ENCODE peak calls at places on chromosomes 4 and X, in seven cellular contexts. T, A, X, B, Y, S and D are unnamed samples.

GRCh38 chrX:12771445-12772069 is 19.7 kb upstream of the PRPS2 start:
- DNase-seq in T (peak), A (peak), X (peak), B (no peak), Y (peak), S (peak), D (peak)

GRCh38 chr4:3375688-3376087 is 66.1 kb upstream of the HGFAC start:
- DNase-seq in T (peak), A (no peak), X (no peak), B (no peak), Y (no peak), S (no peak), D (no peak)

GRCh38 chrX:78543281-78543680 is 115.8 kb downstream of the RTL3 start:
- DNase-seq in T (no peak), A (no peak), X (no peak), B (no peak), Y (no peak), S (no peak), D (no peak)

GRCh38 chrX:81336455-81337144 is 134.7 kb downstream of the SH3BGRL start:
- DNase-seq in T (no peak), A (no peak), X (no peak), B (no peak), Y (no peak), S (no peak), D (no peak)

GRCh38 chr4:110202024-110202423 is 3.6 kb upstream of the ELOVL6 start:
- DNase-seq in T (no peak), A (no peak), X (no peak), B (no peak), Y (no peak), S (no peak), D (no peak)

GRCh38 chr4:8200302-8200975 is 1.3 kb downstream of the SH3TC1 start:
- DNase-seq in T (no peak), A (no peak), X (no peak), B (no peak), Y (no peak), S (peak), D (no peak)

GRCh38 chrX:69321789-69322188 is 156.5 kb upstream of the PJA1 start:
- DNase-seq in T (no peak), A (no peak), X (no peak), B (no peak), Y (no peak), S (no peak), D (no peak)

GRCh38 chrX:154051210-154051810 is 31.6 kb upstream of the IRAK1 start:
- DNase-seq in T (no peak), A (peak), X (peak), B (no peak), Y (peak), S (peak), D (peak)

GRCh38 chrX:141732031-141732430 is 33.5 kb upstream of the SPANXD start:
- DNase-seq in T (no peak), A (no peak), X (no peak), B (no peak), Y (no peak), S (no peak), D (no peak)

GRCh38 chr4:154973636-154974035 is 192.6 kb downstream of the RBM46 start:
- DNase-seq in T (no peak), A (no peak), X (no peak), B (no peak), Y (no peak), S (peak), D (no peak)

GRCh38 chrX:101619336-101619735 is 1.5 kb upstream of the ARMCX6 start:
- DNase-seq in T (no peak), A (peak), X (no peak), B (no peak), Y (peak), S (peak), D (peak)

GRCh38 chr4:184165291-184165690 is 52.4 kb downstream of the ENPP6 start:
- DNase-seq in T (no peak), A (peak), X (no peak), B (peak), Y (peak), S (peak), D (no peak)

GRCh38 chr4:151304755-151305154 is 20.6 kb downstream of the SH3D19 start:
- DNase-seq in T (no peak), A (no peak), X (no peak), B (peak), Y (peak), S (no peak), D (no peak)

GRCh38 chr4:2626231-2626630 is 89.8 kb downstream of the FAM193A start:
- DNase-seq in T (no peak), A (no peak), X (no peak), B (no peak), Y (no peak), S (no peak), D (no peak)

GRCh38 chr4:52951016-52951415 is 88.9 kb downstream of the RASL11B start:
- DNase-seq in T (no peak), A (no peak), X (no peak), B (no peak), Y (no peak), S (no peak), D (no peak)

GRCh38 chr4:6710282-6710681 is 617 bp upstream of the MRFAP1L1 start:
- DNase-seq in T (no peak), A (no peak), X (no peak), B (no peak), Y (no peak), S (no peak), D (no peak)

GRCh38 chr4:6706173-6706572 is 3.5 kb downstream of the MRFAP1L1 start:
- DNase-seq in T (no peak), A (no peak), X (no peak), B (no peak), Y (no peak), S (no peak), D (no peak)

GRCh38 chr4:6714954-6715353 is 1.0 kb upstream of the BLOC1S4 start:
- DNase-seq in T (no peak), A (no peak), X (no peak), B (no peak), Y (no peak), S (no peak), D (no peak)

GRCh38 chr4:6705638-6706037 is 4.0 kb downstream of the MRFAP1L1 start:
- DNase-seq in T (no peak), A (no peak), X (no peak), B (no peak), Y (no peak), S (no peak), D (no peak)

DNA sequence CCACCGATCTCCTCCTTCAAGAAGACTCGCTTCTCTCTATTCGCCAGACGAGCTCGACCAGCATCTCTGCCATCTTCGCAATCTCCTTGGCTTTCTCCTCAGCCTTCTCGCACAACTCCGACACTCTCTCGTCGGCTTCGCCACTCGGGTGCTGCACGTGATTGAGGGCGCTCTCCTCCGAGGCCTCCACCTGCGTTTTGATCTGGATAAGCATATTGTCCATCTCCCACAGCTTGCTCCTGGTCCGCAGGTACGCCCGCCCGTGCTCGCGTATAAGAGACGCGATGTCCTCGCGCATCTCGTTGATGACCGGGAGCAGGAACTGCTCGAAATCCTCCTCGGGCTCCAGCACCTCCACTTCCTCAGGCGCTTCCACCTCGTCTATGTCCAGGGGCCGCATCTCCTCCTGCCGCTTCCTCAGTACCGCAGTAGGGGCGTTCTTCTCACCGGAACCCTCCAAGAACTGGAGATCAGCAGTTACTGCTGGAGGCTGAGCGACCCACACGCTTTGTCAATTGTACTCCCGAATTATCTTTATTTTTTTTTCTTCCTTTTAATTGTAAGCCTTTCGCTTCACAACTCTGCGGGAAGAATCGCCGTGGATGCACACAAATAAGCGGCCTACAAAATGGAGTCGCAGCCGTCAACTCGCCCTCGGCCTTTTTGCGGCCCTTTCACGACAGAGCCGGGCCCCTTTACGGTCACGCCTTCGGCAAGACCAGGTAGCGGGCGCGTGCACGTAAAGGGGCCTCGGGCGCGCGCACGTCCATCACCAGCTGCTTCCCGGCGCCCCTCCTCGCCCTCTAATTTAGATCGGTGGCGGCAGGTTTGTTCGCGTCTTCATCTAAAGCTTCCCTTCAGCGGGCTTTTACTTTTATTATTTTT is at the start of gene MRFAP1L1:
- DNase-seq in T (peak), A (peak), X (peak), B (peak), Y (peak), S (peak), D (peak)
- TF ChIP-seq CTCF in T (no peak), A (no peak), X (no peak), B (no peak), Y (no peak), S (no peak), D (no peak)

DNA sequence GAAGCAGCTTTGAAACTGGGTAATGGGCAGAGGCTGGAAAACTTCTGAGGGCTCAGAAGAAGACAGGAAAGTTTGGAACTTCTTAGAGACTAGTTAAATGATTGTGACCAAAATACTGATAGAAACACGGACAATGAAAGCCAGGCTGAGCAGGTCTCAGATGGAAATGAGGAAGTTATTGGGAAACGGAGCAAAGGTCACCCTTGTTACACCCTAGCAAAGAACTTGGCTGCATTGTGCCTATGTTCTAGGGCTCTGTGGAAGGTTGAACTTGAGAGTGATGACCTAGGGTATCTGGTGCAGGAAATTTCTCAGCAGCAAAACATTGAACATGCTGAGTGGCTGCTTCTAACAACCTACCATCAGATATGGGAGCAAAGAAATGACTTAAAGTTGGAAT is 50.8 kb upstream of the FBXW7 start:
- DNase-seq in T (no peak), A (no peak), X (no peak), B (no peak), Y (no peak), S (no peak), D (no peak)
- TF ChIP-seq CTCF in T (no peak), A (no peak), X (no peak), B (no peak), Y (no peak), S (no peak), D (no peak)

GRCh38 chrX:33324099-33324498 is 112.8 kb upstream of the DMD start:
- DNase-seq in T (no peak), A (no peak), X (no peak), B (no peak), Y (no peak), S (no peak), D (no peak)
- TF ChIP-seq CTCF in T (no peak), A (no peak), X (no peak), B (peak), Y (peak), S (no peak), D (peak)

GRCh38 chrX:118348186-118348810 is 2.4 kb downstream of the WDR44 start:
- DNase-seq in T (no peak), A (no peak), X (no peak), B (no peak), Y (no peak), S (no peak), D (no peak)
- TF ChIP-seq CTCF in T (no peak), A (no peak), X (no peak), B (no peak), Y (no peak), S (no peak), D (no peak)